ENCODE peak calls at places on chromosomes 11 and 22, in eight cellular contexts. Z, W, D, K, P, R, C and O are unnamed samples.
A peak's percentile ranks its signal among the peaks of the same experiment; 100 is the strongest.

GRCh38 chr11:128040603-128041002 is 546.8 kb downstream of the ETS1 start:
- DNase-seq in Z (no peak), W (no peak), D (no peak), K (no peak), P (no peak), R (no peak), C (no peak), O (no peak)

GRCh38 chr11:11025087-11025486 is 167.2 kb upstream of the ZBED5 start:
- DNase-seq in Z (no peak), W (peak; percentile 48), D (no peak), K (no peak), P (peak; percentile 23), R (no peak), C (no peak), O (no peak)

GRCh38 chr11:67538823-67539505 is 15.7 kb upstream of the CABP2 start:
- DNase-seq in Z (no peak), W (no peak), D (no peak), K (no peak), P (no peak), R (no peak), C (no peak), O (no peak)

GRCh38 chr22:37492428-37493344 is 6.5 kb upstream of the MFNG start:
- DNase-seq in Z (peak; percentile 48), W (peak; percentile 29), D (peak; percentile 71), K (peak; percentile 59), P (no peak), R (no peak), C (no peak), O (no peak)

GRCh38 chr11:88378422-88379066 is 41.0 kb upstream of the CTSC start:
- DNase-seq in Z (no peak), W (no peak), D (no peak), K (no peak), P (no peak), R (no peak), C (no peak), O (no peak)

GRCh38 chr11:2443406-2443805 is 908 bp downstream of the TRPM5 start:
- DNase-seq in Z (no peak), W (no peak), D (no peak), K (no peak), P (no peak), R (no peak), C (no peak), O (no peak)

GRCh38 chr11:120652705-120653335 is 141.3 kb downstream of the GRIK4 start:
- DNase-seq in Z (no peak), W (no peak), D (peak; percentile 41), K (peak; percentile 46), P (no peak), R (no peak), C (no peak), O (no peak)

GRCh38 chr11:44527476-44527875 is 38.0 kb upstream of the CD82 start:
- DNase-seq in Z (no peak), W (no peak), D (no peak), K (no peak), P (no peak), R (peak; percentile 35), C (no peak), O (no peak)

GRCh38 chr11:44566559-44566949 is 1.1 kb downstream of the CD82 start:
- DNase-seq in Z (no peak), W (no peak), D (no peak), K (no peak), P (no peak), R (no peak), C (no peak), O (no peak)

GRCh38 chr11:94602430-94603372 is 35.5 kb downstream of the PIWIL4 start:
- DNase-seq in Z (no peak), W (peak; percentile 67), D (peak; percentile 80), K (peak; percentile 70), P (peak; percentile 29), R (peak; percentile 40), C (peak; percentile 81), O (peak; percentile 43)

GRCh38 chr11:63670077-63670737 is 969 bp downstream of the ATL3 start:
- DNase-seq in Z (no peak), W (peak; percentile 36), D (no peak), K (peak; percentile 35), P (no peak), R (no peak), C (no peak), O (no peak)

GRCh38 chr11:122781378-122782040 is 56.8 kb upstream of the CRTAM start:
- DNase-seq in Z (peak; percentile 82), W (peak; percentile 82), D (peak; percentile 88), K (peak; percentile 76), P (peak; percentile 83), R (peak; percentile 86), C (peak; percentile 80), O (peak; percentile 63)

GRCh38 chr11:122779047-122779629 is 59.2 kb upstream of the CRTAM start:
- DNase-seq in Z (peak; percentile 53), W (no peak), D (no peak), K (no peak), P (no peak), R (no peak), C (no peak), O (no peak)

GRCh38 chr11:122782222-122782621 is 56.1 kb upstream of the CRTAM start:
- DNase-seq in Z (no peak), W (no peak), D (no peak), K (no peak), P (no peak), R (no peak), C (no peak), O (no peak)

GRCh38 chr11:122778148-122778547 is 60.2 kb upstream of the CRTAM start:
- DNase-seq in Z (no peak), W (peak; percentile 38), D (no peak), K (no peak), P (no peak), R (no peak), C (no peak), O (no peak)

DNA sequence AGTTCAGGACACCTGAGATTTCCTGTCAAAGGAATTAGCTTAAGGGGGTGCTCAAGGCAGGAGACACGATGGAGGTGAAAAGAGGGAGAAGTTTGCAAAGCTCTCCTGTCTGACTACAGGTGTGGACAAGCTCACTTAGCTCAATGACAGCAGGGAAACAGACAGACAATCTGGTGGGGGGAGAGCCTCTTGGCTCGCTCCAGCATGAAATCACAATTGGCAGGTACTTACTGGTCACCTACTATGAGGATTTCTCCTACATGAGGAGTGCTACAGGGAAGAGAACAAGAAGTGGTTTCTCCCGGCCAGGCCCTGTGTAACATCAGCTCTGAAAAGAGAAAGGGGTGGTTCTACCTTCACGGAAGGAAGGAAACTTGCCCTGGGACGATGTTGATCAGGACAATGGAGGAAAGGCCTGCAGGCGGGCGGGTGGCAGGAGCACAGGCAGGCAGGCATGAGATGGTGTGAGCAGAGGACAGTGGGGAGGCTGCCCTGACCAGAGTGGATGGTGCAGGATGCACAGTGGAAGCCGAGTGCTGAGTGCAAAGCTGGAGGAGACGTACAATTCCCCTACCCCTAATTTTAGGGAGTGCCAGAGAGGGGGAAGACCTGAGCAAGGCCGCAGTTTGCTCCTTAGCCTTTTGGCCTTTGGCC is 57.9 kb upstream of the CRTAM start:
- DNase-seq in Z (no peak), W (no peak), D (no peak), K (no peak), P (no peak), R (no peak), C (no peak), O (no peak)
- H3K4me3 ChIP-seq in Z (no peak overlapping the region), W (no peak overlapping the region), D (no peak overlapping the region), K (no peak overlapping the region), P (no peak overlapping the region), R (no peak overlapping the region), C (no peak overlapping the region), O (no peak overlapping the region)

GRCh38 chr11:46332093-46332567 is 15.1 kb upstream of the DGKZ start:
- DNase-seq in Z (no peak), W (no peak), D (no peak), K (no peak), P (no peak), R (no peak), C (no peak), O (no peak)
- H3K4me3 ChIP-seq in Z (no peak overlapping the region), W (no peak overlapping the region), D (no peak overlapping the region), K (no peak overlapping the region), P (peak overlapping the region; percentile 38), R (peak overlapping the region; percentile 71), C (no peak overlapping the region), O (no peak overlapping the region)

DNA sequence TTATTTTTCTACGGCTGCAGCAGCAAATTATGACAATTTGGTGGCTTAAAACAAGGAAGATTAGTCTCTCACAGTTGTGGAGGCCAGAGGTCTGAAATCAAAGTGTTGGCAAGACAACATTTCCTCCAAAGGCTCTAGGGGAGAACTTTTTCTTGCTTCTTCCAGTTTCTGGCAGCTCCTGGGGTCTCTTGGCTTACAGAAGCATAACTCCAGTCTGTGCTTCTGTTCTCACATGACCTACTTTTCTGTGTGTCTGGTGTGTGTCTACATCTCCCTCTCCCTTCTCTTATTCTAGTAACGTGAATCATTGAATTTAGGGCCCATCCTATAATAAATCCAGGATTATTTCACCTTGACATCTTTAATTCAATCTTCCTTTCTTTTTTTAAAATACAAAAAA is 551.9 kb upstream of the LUZP2 start:
- DNase-seq in Z (no peak), W (no peak), D (no peak), K (no peak), P (no peak), R (no peak), C (no peak), O (no peak)
- H3K4me3 ChIP-seq in Z (no peak overlapping the region), W (no peak overlapping the region), D (no peak overlapping the region), K (no peak overlapping the region), P (no peak overlapping the region), R (no peak overlapping the region), C (no peak overlapping the region), O (no peak overlapping the region)

GRCh38 chr11:66293777-66294625 is 2.3 kb downstream of the TMEM151A start:
- DNase-seq in Z (no peak), W (no peak), D (no peak), K (no peak), P (no peak), R (no peak), C (no peak), O (no peak)

GRCh38 chr11:66293352-66293751 is 1.7 kb downstream of the TMEM151A start:
- DNase-seq in Z (no peak), W (no peak), D (no peak), K (no peak), P (no peak), R (no peak), C (no peak), O (no peak)

GRCh38 chr11:66291303-66291705 is 390 bp upstream of the TMEM151A start:
- DNase-seq in Z (no peak), W (no peak), D (no peak), K (no peak), P (no peak), R (no peak), C (no peak), O (no peak)

GRCh38 chr11:66291706-66292542 is at the start of gene TMEM151A:
- DNase-seq in Z (peak; percentile 56), W (no peak), D (no peak), K (no peak), P (no peak), R (no peak), C (no peak), O (no peak)

DNA sequence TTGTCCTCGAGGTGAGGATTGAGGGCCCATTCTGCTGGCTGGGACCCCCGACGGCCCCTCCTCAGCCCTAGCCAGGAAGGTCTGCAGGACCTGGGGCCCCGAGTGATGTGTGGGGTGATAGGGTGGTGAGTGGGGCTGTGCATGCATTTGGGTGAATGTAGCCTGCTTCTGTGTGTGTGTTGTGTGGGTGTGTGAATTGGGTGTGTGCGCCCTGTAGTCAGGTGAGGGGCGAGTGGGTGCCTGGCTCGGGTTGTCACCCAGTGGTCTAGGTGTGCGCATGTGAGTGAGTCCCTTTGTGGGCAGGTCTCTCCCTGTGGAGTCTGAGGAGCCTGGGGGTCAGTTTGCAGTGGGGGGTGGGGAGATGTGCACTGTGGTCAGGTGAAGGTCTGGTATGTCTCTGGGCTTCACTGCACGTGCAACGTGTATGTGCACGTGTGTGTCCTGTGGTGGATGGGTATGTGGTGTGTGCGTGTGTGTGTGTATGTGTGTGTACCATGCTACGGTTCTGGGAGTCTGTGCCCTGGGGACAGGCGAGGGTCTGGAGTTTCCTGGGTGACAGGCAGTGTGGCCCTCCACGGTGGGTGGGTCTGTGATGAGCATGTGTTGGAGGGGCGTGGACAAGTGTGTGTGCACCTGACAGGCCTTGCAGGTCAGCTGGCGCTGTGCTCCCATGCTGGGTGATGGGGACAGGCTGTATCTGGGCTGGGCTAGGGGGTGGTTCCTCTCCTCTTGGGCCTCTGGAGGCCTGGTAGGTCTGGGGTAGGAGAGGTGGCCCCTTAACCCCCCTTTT is 1.0 kb downstream of the TMEM151A start:
- DNase-seq in Z (no peak), W (no peak), D (no peak), K (no peak), P (no peak), R (no peak), C (no peak), O (no peak)
- H3K4me3 ChIP-seq in Z (peak overlapping the region; percentile 58), W (no peak overlapping the region), D (no peak overlapping the region), K (no peak overlapping the region), P (no peak overlapping the region), R (peak overlapping the region; percentile 60), C (no peak overlapping the region), O (peak overlapping the region; percentile 61)